ENCODE peak calls at places on chromosomes 2 and 18, in six cellular contexts. Z is fibroblast of lung, V is mammary epithelial cell, L is hepatocyte, M is keratinocyte, I is astrocyte. B is an unnamed sample.

GRCh38 chr2:161430416-161430815 is 14.3 kb downstream of the TBR1 start:
- DNase-seq in L (no peak), Z (no peak), V (no peak), I (no peak), M (no peak), B (no peak)

GRCh38 chr2:216653931-216654365 is 20.7 kb downstream of the IGFBP2 start:
- DNase-seq in V (no peak), I (no peak), L (peak), Z (peak), M (no peak), B (no peak)

GRCh38 chr2:72965770-72966430 is 48.6 kb downstream of the EMX1 start:
- DNase-seq in I (no peak), V (no peak), M (no peak), L (peak), Z (no peak), B (no peak)

GRCh38 chr2:168954256-168954655 is 53.2 kb downstream of the G6PC2 start:
- DNase-seq in Z (no peak), I (no peak), V (no peak), M (no peak), L (no peak), B (no peak)

GRCh38 chr18:59156316-59156715 is 16.6 kb downstream of the SEC11C start:
- DNase-seq in V (no peak), M (no peak), Z (no peak), I (no peak), L (no peak), B (no peak)

GRCh38 chr2:215808996-215809395 is 204.4 kb downstream of the MREG start:
- DNase-seq in M (peak), V (no peak), L (no peak), Z (no peak), I (no peak), B (peak)

GRCh38 chr2:241561811-241562210 is 3.3 kb downstream of the BOK start:
- DNase-seq in L (peak), V (peak), M (no peak), Z (peak), I (peak), B (peak)

GRCh38 chr2:96400049-96401000 is 64.8 kb downstream of the NCAPH start:
- DNase-seq in L (no peak), V (no peak), I (no peak), Z (no peak), M (no peak), B (no peak)

GRCh38 chr18:54777989-54778388 is 50.3 kb upstream of the RAB27B start:
- DNase-seq in I (no peak), Z (no peak), L (no peak), M (no peak), V (no peak), B (peak)

GRCh38 chr18:54775686-54776085 is 52.6 kb upstream of the RAB27B start:
- DNase-seq in V (peak), L (no peak), I (peak), Z (peak), M (no peak), B (peak)

GRCh38 chr18:54776282-54776977 is 51.8 kb upstream of the RAB27B start:
- DNase-seq in I (peak), L (peak), Z (peak), V (peak), M (peak), B (peak)

GRCh38 chr18:54774971-54775665 is 53.2 kb upstream of the RAB27B start:
- DNase-seq in L (no peak), M (no peak), I (peak), Z (peak), V (no peak), B (no peak)

GRCh38 chr18:54777118-54777791 is 51.0 kb upstream of the RAB27B start:
- DNase-seq in I (no peak), V (no peak), M (no peak), Z (no peak), L (no peak), B (peak)
- H3K27ac ChIP-seq in I (peak), V (peak), M (peak), Z (peak), L (peak), B (peak)

GRCh38 chr2:172105715-172106124 is 3.0 kb upstream of the DLX2 start:
- DNase-seq in Z (no peak), I (no peak), V (no peak), M (no peak), L (no peak), B (no peak)
- TF ChIP-seq EZH2 in Z (no peak), I (peak), V (no peak), M (no peak), L (peak), B (no peak)

GRCh38 chr2:10912796-10913445 is 1.2 kb downstream of the KCNF1 start:
- DNase-seq in Z (no peak), M (no peak), V (no peak), L (no peak), I (no peak), B (no peak)
- H3K4me2 ChIP-seq in Z (no peak), M (no peak), V (no peak), L (peak), I (peak), B (no peak)

GRCh38 chr2:8527676-8528075 is 154.2 kb upstream of the ID2 start:
- DNase-seq in V (no peak), M (no peak), L (no peak), Z (no peak), I (no peak), B (no peak)

GRCh38 chr2:8526403-8526696 is 155.5 kb upstream of the ID2 start:
- DNase-seq in M (no peak), Z (no peak), I (no peak), V (no peak), L (no peak), B (no peak)

GRCh38 chr2:8525236-8525581 is 156.6 kb upstream of the ID2 start:
- DNase-seq in I (no peak), Z (no peak), M (no peak), L (no peak), V (no peak), B (no peak)

GRCh38 chr2:8525582-8526402 is 156.1 kb upstream of the ID2 start:
- DNase-seq in Z (peak), L (peak), I (peak), M (no peak), V (peak), B (peak)

GRCh38 chr2:8527031-8527430 is 154.8 kb upstream of the ID2 start:
- DNase-seq in M (no peak), Z (no peak), V (no peak), I (no peak), L (no peak), B (no peak)
- H3K27ac ChIP-seq in M (no peak), Z (no peak), V (no peak), I (no peak), L (no peak), B (no peak)

GRCh38 chr2:174333017-174333501 is 1.7 kb upstream of the SP9 start:
- DNase-seq in Z (no peak), M (no peak), L (no peak), V (no peak), I (no peak), B (no peak)

GRCh38 chr2:174330945-174331619 is 3.7 kb upstream of the SP9 start:
- DNase-seq in Z (no peak), M (no peak), I (no peak), V (no peak), L (no peak), B (no peak)

GRCh38 chr2:174333502-174334277 is 1.1 kb upstream of the SP9 start:
- DNase-seq in I (no peak), V (no peak), Z (no peak), M (no peak), L (no peak), B (no peak)

GRCh38 chr2:174332607-174333001 is 2.1 kb upstream of the SP9 start:
- DNase-seq in V (no peak), I (no peak), Z (no peak), M (no peak), L (no peak), B (peak)

GRCh38 chr2:174331731-174332606 is 2.8 kb upstream of the SP9 start:
- DNase-seq in V (no peak), Z (no peak), L (no peak), M (no peak), I (no peak), B (peak)
- TF ChIP-seq EZH2 in V (peak), Z (no peak), L (no peak), M (no peak), I (no peak), B (no peak)

GRCh38 chr2:58866040-58866439 is 624.9 kb upstream of the FANCL start:
- DNase-seq in M (no peak), I (no peak), L (no peak), Z (no peak), V (no peak), B (no peak)
- H3K4me2 ChIP-seq in M (no peak), I (no peak), L (no peak), Z (no peak), V (no peak), B (no peak)

GRCh38 chr2:203326355-203326754 is 1.8 kb upstream of the ABI2 start:
- DNase-seq in Z (no peak), L (no peak), M (no peak), I (no peak), V (no peak), B (no peak)
- H3K27ac ChIP-seq in Z (no peak), L (peak), M (no peak), I (no peak), V (no peak), B (no peak)

GRCh38 chr2:74583504-74583903 is 29.0 kb downstream of the DOK1 start:
- DNase-seq in V (no peak), M (no peak), L (no peak), Z (peak), I (peak), B (peak)
- TF ChIP-seq EZH2 in V (no peak), M (no peak), L (no peak), Z (no peak), I (no peak), B (no peak)

GRCh38 chr2:88967844-88968243 is 276.4 kb downstream of the RPIA start:
- DNase-seq in Z (no peak), V (peak), M (peak), I (no peak), L (no peak), B (peak)
- H3K4me2 ChIP-seq in Z (no peak), V (peak), M (no peak), I (no peak), L (no peak), B (no peak)

B was measured in PC-3.